ENCODE peak calls at places on chromosome 11, in five cellular contexts. E is T-helper 1 cell, O is amniotic stem cell, H is T-cell, I is ELF-1. G is an unnamed sample.

GRCh38 chr11:111655924-111656323 is 53.7 kb downstream of the SIK2 start:
- DNase-seq in E (no peak), O (no peak), H (no peak), I (no peak), G (no peak)

GRCh38 chr11:42462558-42463310 is 849.1 kb upstream of the API5 start:
- DNase-seq in E (no peak), O (no peak), H (no peak), I (no peak), G (no peak)

GRCh38 chr11:38667359-38667758 is 2069.3 kb upstream of the RAG2 start:
- DNase-seq in E (no peak), O (no peak), H (no peak), I (no peak), G (no peak)

GRCh38 chr11:128251140-128251539 is 336.2 kb downstream of the ETS1 start:
- DNase-seq in E (no peak), O (peak), H (no peak), I (no peak), G (no peak)

GRCh38 chr11:45852712-45853101 is 5.4 kb downstream of the CRY2 start:
- DNase-seq in E (no peak), O (no peak), H (no peak), I (peak), G (no peak)

GRCh38 chr11:1073261-1073724 is 1.4 kb upstream of the MUC2 start:
- DNase-seq in E (no peak), O (no peak), H (no peak), I (no peak), G (no peak)

GRCh38 chr11:126716456-126717083 is 284.0 kb downstream of the KIRREL3 start:
- DNase-seq in E (no peak), O (no peak), H (no peak), I (peak), G (no peak)

GRCh38 chr11:95170294-95170693 is 60.7 kb downstream of the SESN3 start:
- DNase-seq in E (no peak), O (no peak), H (no peak), I (no peak), G (no peak)

GRCh38 chr11:62431171-62431895 is 12.5 kb downstream of the SCGB1A1 start:
- DNase-seq in E (no peak), O (peak), H (no peak), I (no peak), G (no peak)